ENCODE peak calls at places on chromosome 1, in six cellular contexts. One of them, this sample, is unnamed. For H3K4me1, the result is how much of the 10 kb centered on the place peaks cover.

GRCh38 chr1:197444754-197445153 is 176.7 kb downstream of the CRB1 start:
- DNase-seq in iPS DF 6.9: no peak
- DNase-seq in colonic mucosa: no peak
- DNase-seq in CD4-positive, CD25-positive, alpha-beta regulatory T cell: no peak
- DNase-seq in right cardiac atrium: no peak
- DNase-seq in tibial artery: no peak
- DNase-seq in this sample: no peak

GRCh38 chr1:15341634-15342375 is 67.9 kb upstream of the EFHD2 start:
- DNase-seq in iPS DF 6.9: no peak
- DNase-seq in colonic mucosa: peak
- DNase-seq in CD4-positive, CD25-positive, alpha-beta regulatory T cell: no peak
- DNase-seq in right cardiac atrium: no peak
- DNase-seq in tibial artery: no peak
- DNase-seq in this sample: no peak

GRCh38 chr1:244082969-244083368 is 31.9 kb downstream of the ZBTB18 start:
- DNase-seq in iPS DF 6.9: no peak
- DNase-seq in colonic mucosa: no peak
- DNase-seq in CD4-positive, CD25-positive, alpha-beta regulatory T cell: no peak
- DNase-seq in right cardiac atrium: no peak
- DNase-seq in tibial artery: no peak
- DNase-seq in this sample: no peak

GRCh38 chr1:106785136-106785535 is 271.3 kb upstream of the PRMT6 start:
- DNase-seq in iPS DF 6.9: no peak
- DNase-seq in colonic mucosa: no peak
- DNase-seq in CD4-positive, CD25-positive, alpha-beta regulatory T cell: no peak
- DNase-seq in right cardiac atrium: no peak
- DNase-seq in tibial artery: no peak
- DNase-seq in this sample: no peak

GRCh38 chr1:44008259-44008658 is 16.9 kb downstream of the CCDC24 start:
- DNase-seq in iPS DF 6.9: no peak
- DNase-seq in colonic mucosa: no peak
- DNase-seq in CD4-positive, CD25-positive, alpha-beta regulatory T cell: no peak
- DNase-seq in right cardiac atrium: no peak
- DNase-seq in tibial artery: no peak
- DNase-seq in this sample: no peak

GRCh38 chr1:11204396-11205190 is 15.4 kb downstream of the ANGPTL7 start:
- DNase-seq in iPS DF 6.9: no peak
- DNase-seq in colonic mucosa: no peak
- DNase-seq in CD4-positive, CD25-positive, alpha-beta regulatory T cell: no peak
- DNase-seq in right cardiac atrium: no peak
- DNase-seq in tibial artery: no peak
- DNase-seq in this sample: no peak

GRCh38 chr1:48493970-48494769 is 22.2 kb upstream of the SPATA6 start:
- DNase-seq in iPS DF 6.9: no peak
- DNase-seq in colonic mucosa: peak
- DNase-seq in CD4-positive, CD25-positive, alpha-beta regulatory T cell: no peak
- DNase-seq in right cardiac atrium: no peak
- DNase-seq in tibial artery: no peak
- DNase-seq in this sample: peak

GRCh38 chr1:59739111-59739510 is 75.6 kb upstream of the HOOK1 start:
- DNase-seq in iPS DF 6.9: no peak
- DNase-seq in colonic mucosa: no peak
- DNase-seq in CD4-positive, CD25-positive, alpha-beta regulatory T cell: no peak
- DNase-seq in right cardiac atrium: no peak
- DNase-seq in tibial artery: no peak
- DNase-seq in this sample: no peak

GRCh38 chr1:71304125-71304524 is 223.3 kb upstream of the ZRANB2 start:
- DNase-seq in iPS DF 6.9: no peak
- DNase-seq in colonic mucosa: no peak
- DNase-seq in CD4-positive, CD25-positive, alpha-beta regulatory T cell: no peak
- DNase-seq in right cardiac atrium: no peak
- DNase-seq in tibial artery: no peak
- DNase-seq in this sample: no peak

GRCh38 chr1:246497331-246497915 is 9.7 kb downstream of the SMYD3 start:
- DNase-seq in iPS DF 6.9: no peak
- DNase-seq in colonic mucosa: no peak
- DNase-seq in CD4-positive, CD25-positive, alpha-beta regulatory T cell: no peak
- DNase-seq in right cardiac atrium: no peak
- DNase-seq in tibial artery: no peak
- DNase-seq in this sample: no peak

GRCh38 chr1:243256590-243256989 is 749 bp downstream of the SDCCAG8 start:
- DNase-seq in iPS DF 6.9: no peak
- DNase-seq in colonic mucosa: no peak
- DNase-seq in CD4-positive, CD25-positive, alpha-beta regulatory T cell: no peak
- DNase-seq in right cardiac atrium: no peak
- DNase-seq in tibial artery: no peak
- DNase-seq in this sample: no peak

GRCh38 chr1:241817956-241818612 is 29.9 kb upstream of the EXO1 start:
- DNase-seq in iPS DF 6.9: no peak
- DNase-seq in colonic mucosa: no peak
- DNase-seq in CD4-positive, CD25-positive, alpha-beta regulatory T cell: no peak
- DNase-seq in right cardiac atrium: no peak
- DNase-seq in tibial artery: no peak
- DNase-seq in this sample: no peak

GRCh38 chr1:116817582-116818064 is 63.4 kb downstream of the CD2 start:
- DNase-seq in iPS DF 6.9: peak
- DNase-seq in colonic mucosa: peak
- DNase-seq in CD4-positive, CD25-positive, alpha-beta regulatory T cell: peak
- DNase-seq in right cardiac atrium: no peak
- DNase-seq in tibial artery: no peak
- DNase-seq in this sample: no peak

GRCh38 chr1:99748419-99748818 is 18.0 kb downstream of the FRRS1 start:
- DNase-seq in iPS DF 6.9: no peak
- DNase-seq in colonic mucosa: no peak
- DNase-seq in CD4-positive, CD25-positive, alpha-beta regulatory T cell: no peak
- DNase-seq in right cardiac atrium: no peak
- DNase-seq in tibial artery: no peak
- DNase-seq in this sample: no peak

GRCh38 chr1:246608616-246609376 is 42.5 kb downstream of the CNST start:
- DNase-seq in iPS DF 6.9: no peak
- DNase-seq in colonic mucosa: peak
- DNase-seq in CD4-positive, CD25-positive, alpha-beta regulatory T cell: no peak
- DNase-seq in right cardiac atrium: peak
- DNase-seq in tibial artery: peak
- DNase-seq in this sample: peak

GRCh38 chr1:241603626-241604337 is 36.4 kb downstream of the CHML start:
- DNase-seq in iPS DF 6.9: no peak
- DNase-seq in colonic mucosa: no peak
- DNase-seq in CD4-positive, CD25-positive, alpha-beta regulatory T cell: no peak
- DNase-seq in right cardiac atrium: no peak
- DNase-seq in tibial artery: no peak
- DNase-seq in this sample: no peak

GRCh38 chr1:178093958-178094751 is at the start of gene RASAL2:
- DNase-seq in iPS DF 6.9: peak
- DNase-seq in colonic mucosa: peak
- DNase-seq in CD4-positive, CD25-positive, alpha-beta regulatory T cell: no peak
- DNase-seq in right cardiac atrium: peak
- DNase-seq in tibial artery: peak
- DNase-seq in this sample: peak

GRCh38 chr1:46315669-46316403 is 12.3 kb downstream of the UQCRH start:
- DNase-seq in iPS DF 6.9: no peak
- DNase-seq in colonic mucosa: no peak
- DNase-seq in CD4-positive, CD25-positive, alpha-beta regulatory T cell: no peak
- DNase-seq in right cardiac atrium: no peak
- DNase-seq in tibial artery: no peak
- DNase-seq in this sample: no peak

GRCh38 chr1:224639426-224639975 is 23.4 kb downstream of the CNIH3 start:
- DNase-seq in iPS DF 6.9: no peak
- DNase-seq in colonic mucosa: no peak
- DNase-seq in CD4-positive, CD25-positive, alpha-beta regulatory T cell: no peak
- DNase-seq in right cardiac atrium: no peak
- DNase-seq in tibial artery: no peak
- DNase-seq in this sample: no peak

GRCh38 chr1:221743416-221744208 is 1.7 kb upstream of the DUSP10 start:
- DNase-seq in iPS DF 6.9: no peak
- DNase-seq in colonic mucosa: no peak
- DNase-seq in CD4-positive, CD25-positive, alpha-beta regulatory T cell: no peak
- DNase-seq in right cardiac atrium: no peak
- DNase-seq in tibial artery: no peak
- DNase-seq in this sample: no peak

GRCh38 chr1:4265836-4266235 is 365.8 kb upstream of the C1orf174 start:
- DNase-seq in iPS DF 6.9: no peak
- DNase-seq in colonic mucosa: no peak
- DNase-seq in CD4-positive, CD25-positive, alpha-beta regulatory T cell: no peak
- DNase-seq in right cardiac atrium: no peak
- DNase-seq in tibial artery: no peak
- DNase-seq in this sample: no peak

GRCh38 chr1:31479801-31480200 is 66.8 kb downstream of the SERINC2 start:
- DNase-seq in iPS DF 6.9: no peak
- DNase-seq in colonic mucosa: no peak
- DNase-seq in CD4-positive, CD25-positive, alpha-beta regulatory T cell: no peak
- DNase-seq in right cardiac atrium: no peak
- DNase-seq in tibial artery: no peak
- DNase-seq in this sample: no peak

DNA sequence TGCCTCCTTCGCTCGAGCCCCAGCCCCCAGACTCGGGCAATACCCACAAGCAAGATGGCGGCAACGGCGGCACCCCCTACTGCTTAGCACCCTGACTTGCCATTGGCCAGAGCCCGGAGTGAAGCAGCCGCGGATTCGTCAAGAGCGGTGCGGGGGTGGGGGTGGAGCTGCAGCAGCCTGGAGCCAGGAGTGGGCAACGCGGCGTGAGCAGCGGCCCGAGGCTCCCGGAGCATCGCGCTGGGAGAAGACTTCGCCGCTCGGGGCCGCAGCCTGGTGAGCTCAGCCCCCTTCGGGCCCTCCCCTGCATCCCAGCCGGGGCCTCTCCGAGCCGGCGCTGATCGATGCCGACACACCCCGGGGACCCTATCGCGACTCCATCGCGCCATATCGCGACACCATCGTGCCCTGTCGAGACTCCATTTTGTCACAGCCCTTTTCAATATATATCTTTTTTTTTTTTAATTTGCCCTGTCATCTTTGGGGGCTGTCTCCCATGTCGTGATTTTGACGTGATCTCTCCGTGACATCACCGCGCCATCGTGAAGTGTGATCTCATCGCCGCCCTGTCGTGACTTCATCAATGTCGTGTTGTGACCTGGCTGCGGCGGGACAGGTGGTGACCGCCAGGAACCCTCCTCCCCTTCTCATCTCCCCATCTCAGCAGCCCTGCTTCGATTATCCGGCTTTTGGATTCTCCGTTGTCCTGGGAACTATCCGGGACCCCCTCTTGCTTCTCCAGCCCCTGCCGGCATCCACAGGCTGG is at the start of gene NCDN:
- DNase-seq in iPS DF 6.9: peak
- DNase-seq in colonic mucosa: peak
- DNase-seq in CD4-positive, CD25-positive, alpha-beta regulatory T cell: peak
- DNase-seq in right cardiac atrium: peak
- DNase-seq in tibial artery: peak
- DNase-seq in this sample: peak
- H3K4me1 ChIP-seq in iPS DF 6.9: under half
- H3K4me1 ChIP-seq in colonic mucosa: under half
- H3K4me1 ChIP-seq in CD4-positive, CD25-positive, alpha-beta regulatory T cell: under half
- H3K4me1 ChIP-seq in right cardiac atrium: under half
- H3K4me1 ChIP-seq in tibial artery: half or more
- H3K4me1 ChIP-seq in this sample: half or more

GRCh38 chr1:84702143-84702542 is 11.9 kb upstream of the SSX2IP start:
- DNase-seq in iPS DF 6.9: no peak
- DNase-seq in colonic mucosa: no peak
- DNase-seq in CD4-positive, CD25-positive, alpha-beta regulatory T cell: no peak
- DNase-seq in right cardiac atrium: no peak
- DNase-seq in tibial artery: no peak
- DNase-seq in this sample: no peak
- H3K4me1 ChIP-seq in iPS DF 6.9: under half
- H3K4me1 ChIP-seq in colonic mucosa: under half
- H3K4me1 ChIP-seq in CD4-positive, CD25-positive, alpha-beta regulatory T cell: under half
- H3K4me1 ChIP-seq in right cardiac atrium: under half
- H3K4me1 ChIP-seq in tibial artery: under half
- H3K4me1 ChIP-seq in this sample: under half

GRCh38 chr1:180941518-180942275 is 29.0 kb downstream of the KIAA1614 start:
- DNase-seq in iPS DF 6.9: no peak
- DNase-seq in colonic mucosa: no peak
- DNase-seq in CD4-positive, CD25-positive, alpha-beta regulatory T cell: no peak
- DNase-seq in right cardiac atrium: no peak
- DNase-seq in tibial artery: no peak
- DNase-seq in this sample: no peak

GRCh38 chr1:180940445-180940844 is 27.7 kb downstream of the KIAA1614 start:
- DNase-seq in iPS DF 6.9: no peak
- DNase-seq in colonic mucosa: no peak
- DNase-seq in CD4-positive, CD25-positive, alpha-beta regulatory T cell: no peak
- DNase-seq in right cardiac atrium: no peak
- DNase-seq in tibial artery: no peak
- DNase-seq in this sample: no peak

GRCh38 chr1:180939072-180939705 is 26.5 kb downstream of the KIAA1614 start:
- DNase-seq in iPS DF 6.9: no peak
- DNase-seq in colonic mucosa: no peak
- DNase-seq in CD4-positive, CD25-positive, alpha-beta regulatory T cell: no peak
- DNase-seq in right cardiac atrium: no peak
- DNase-seq in tibial artery: no peak
- DNase-seq in this sample: no peak

GRCh38 chr1:180937624-180938225 is 25.0 kb downstream of the KIAA1614 start:
- DNase-seq in iPS DF 6.9: no peak
- DNase-seq in colonic mucosa: no peak
- DNase-seq in CD4-positive, CD25-positive, alpha-beta regulatory T cell: no peak
- DNase-seq in right cardiac atrium: no peak
- DNase-seq in tibial artery: no peak
- DNase-seq in this sample: no peak

DNA sequence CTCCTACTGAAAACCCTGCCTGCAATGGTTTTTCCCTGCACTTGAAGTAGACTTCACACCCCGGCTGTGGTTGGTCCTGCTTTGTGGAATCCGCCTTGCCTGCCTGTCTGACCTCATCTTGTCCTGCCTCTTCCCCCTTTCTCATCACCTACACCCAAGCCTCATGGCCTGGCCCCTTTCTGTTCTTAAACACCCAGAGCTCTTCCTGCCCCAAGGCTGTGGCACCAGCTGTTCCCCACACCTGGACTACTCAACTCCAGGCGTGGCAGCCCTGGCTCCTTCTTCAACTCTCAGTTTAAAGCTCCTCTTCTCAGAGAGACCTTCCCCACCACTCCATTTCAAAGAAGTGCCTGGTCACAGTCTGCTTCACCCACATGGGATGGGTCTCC is 27.0 kb downstream of the KIAA1614 start:
- DNase-seq in iPS DF 6.9: no peak
- DNase-seq in colonic mucosa: no peak
- DNase-seq in CD4-positive, CD25-positive, alpha-beta regulatory T cell: no peak
- DNase-seq in right cardiac atrium: no peak
- DNase-seq in tibial artery: no peak
- DNase-seq in this sample: no peak
- H3K4me1 ChIP-seq in iPS DF 6.9: under half
- H3K4me1 ChIP-seq in colonic mucosa: under half
- H3K4me1 ChIP-seq in CD4-positive, CD25-positive, alpha-beta regulatory T cell: under half
- H3K4me1 ChIP-seq in right cardiac atrium: under half
- H3K4me1 ChIP-seq in tibial artery: under half
- H3K4me1 ChIP-seq in this sample: under half

DNA sequence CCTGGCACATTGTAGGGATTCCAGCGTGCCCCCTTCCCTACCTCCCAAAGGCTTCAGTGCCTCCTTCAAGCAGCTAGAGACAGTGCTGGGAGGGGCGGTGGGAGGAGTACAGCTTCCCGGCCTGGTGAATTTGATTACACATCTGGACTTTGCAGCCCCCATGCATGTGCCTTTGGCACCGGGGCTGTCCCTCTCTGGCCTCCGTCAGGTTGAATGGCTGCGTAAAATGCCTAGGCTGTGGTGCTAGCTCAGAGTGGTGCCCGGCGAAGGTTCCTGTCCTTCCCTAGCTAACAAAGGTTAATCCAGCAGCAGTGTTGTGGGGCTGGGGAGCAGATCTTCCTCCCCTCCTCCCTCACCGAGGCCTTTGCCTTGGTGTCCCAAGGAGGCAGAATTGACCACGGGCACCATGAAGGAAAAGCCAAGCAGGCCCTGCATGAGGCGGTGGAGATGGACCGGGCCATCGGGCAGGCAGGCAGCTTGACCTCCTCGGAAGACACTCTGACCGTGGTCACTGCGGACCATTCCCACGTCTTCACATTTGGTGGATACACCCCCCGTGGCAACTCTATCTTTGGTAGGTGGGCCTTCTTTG is 66.2 kb downstream of the ALPL start:
- DNase-seq in iPS DF 6.9: no peak
- DNase-seq in colonic mucosa: no peak
- DNase-seq in CD4-positive, CD25-positive, alpha-beta regulatory T cell: no peak
- DNase-seq in right cardiac atrium: peak
- DNase-seq in tibial artery: no peak
- DNase-seq in this sample: no peak
- H3K4me1 ChIP-seq in iPS DF 6.9: under half
- H3K4me1 ChIP-seq in colonic mucosa: under half
- H3K4me1 ChIP-seq in CD4-positive, CD25-positive, alpha-beta regulatory T cell: under half
- H3K4me1 ChIP-seq in right cardiac atrium: under half
- H3K4me1 ChIP-seq in tibial artery: under half
- H3K4me1 ChIP-seq in this sample: under half

This sample was measured in adrenal gland.